ENCODE peak calls at places on chromosome 16, in nine cellular contexts. E is PC-9, B is cardiac muscle cell, O is endothelial cell of umbilical vein, I is GM06990, Q is kidney epithelial cell, V is fibroblast of lung, H is neural progenitor cell, N is A549. L is an unnamed sample.

GRCh38 chr16:1944612-1945199 is 1.7 kb upstream of the MSRB1 start:
- DNase-seq in I (no peak), E (no peak), N (no peak), B (no peak), H (no peak), O (no peak), V (no peak), Q (no peak), L (no peak)

GRCh38 chr16:19295393-19295792 is 9.9 kb downstream of the CLEC19A start:
- DNase-seq in E (no peak), B (no peak), O (no peak), N (no peak), I (peak; percentile 7), V (no peak), H (no peak), Q (no peak), L (no peak)

GRCh38 chr16:21101631-21102420 is 48.8 kb downstream of the DNAH3 start:
- DNase-seq in O (no peak), Q (no peak), H (peak; percentile 54), V (peak; percentile 36), I (no peak), B (peak; percentile 53), N (peak; percentile 50), E (no peak), L (no peak)

GRCh38 chr16:75238853-75239371 is 12.5 kb downstream of the BCAR1 start:
- DNase-seq in O (no peak), H (no peak), B (no peak), I (no peak), N (no peak), E (no peak), V (peak; percentile 31), Q (no peak), L (no peak)

GRCh38 chr16:31528726-31529397 is 1.2 kb downstream of the AHSP start:
- DNase-seq in E (no peak), I (no peak), V (no peak), N (no peak), O (no peak), B (peak; percentile 73), H (no peak), Q (no peak), L (peak; percentile 9)

GRCh38 chr16:58024673-58025350 is 742 bp upstream of the MMP15 start:
- DNase-seq in B (peak; percentile 25), O (no peak), V (peak; percentile 7), N (no peak), H (peak; percentile 70), Q (no peak), I (peak; percentile 54), E (peak; percentile 79), L (no peak)

GRCh38 chr16:24430937-24431760 is 108.2 kb upstream of the RBBP6 start:
- DNase-seq in O (no peak), H (no peak), E (no peak), Q (no peak), B (no peak), I (peak; percentile 17), N (peak; percentile 35), V (no peak), L (no peak)

GRCh38 chr16:12265168-12265567 is 288.6 kb downstream of the SNX29 start:
- DNase-seq in I (no peak), B (no peak), O (no peak), N (no peak), E (no peak), Q (no peak), V (no peak), H (no peak), L (no peak)

GRCh38 chr16:79618712-79619050 is 18.1 kb upstream of the MAF start:
- DNase-seq in O (no peak), Q (no peak), E (no peak), I (no peak), H (no peak), V (no peak), N (no peak), B (no peak), L (no peak)

GRCh38 chr16:16100631-16101030 is 122.7 kb downstream of the ABCC6 start:
- DNase-seq in O (peak; percentile 20), I (no peak), N (no peak), B (no peak), E (no peak), H (no peak), Q (no peak), V (no peak), L (no peak)

GRCh38 chr16:82671743-82672142 is 45.0 kb downstream of the CDH13 start:
- DNase-seq in O (no peak), N (no peak), H (peak; percentile 8), I (no peak), Q (no peak), V (no peak), B (no peak), E (no peak), L (no peak)

DNA sequence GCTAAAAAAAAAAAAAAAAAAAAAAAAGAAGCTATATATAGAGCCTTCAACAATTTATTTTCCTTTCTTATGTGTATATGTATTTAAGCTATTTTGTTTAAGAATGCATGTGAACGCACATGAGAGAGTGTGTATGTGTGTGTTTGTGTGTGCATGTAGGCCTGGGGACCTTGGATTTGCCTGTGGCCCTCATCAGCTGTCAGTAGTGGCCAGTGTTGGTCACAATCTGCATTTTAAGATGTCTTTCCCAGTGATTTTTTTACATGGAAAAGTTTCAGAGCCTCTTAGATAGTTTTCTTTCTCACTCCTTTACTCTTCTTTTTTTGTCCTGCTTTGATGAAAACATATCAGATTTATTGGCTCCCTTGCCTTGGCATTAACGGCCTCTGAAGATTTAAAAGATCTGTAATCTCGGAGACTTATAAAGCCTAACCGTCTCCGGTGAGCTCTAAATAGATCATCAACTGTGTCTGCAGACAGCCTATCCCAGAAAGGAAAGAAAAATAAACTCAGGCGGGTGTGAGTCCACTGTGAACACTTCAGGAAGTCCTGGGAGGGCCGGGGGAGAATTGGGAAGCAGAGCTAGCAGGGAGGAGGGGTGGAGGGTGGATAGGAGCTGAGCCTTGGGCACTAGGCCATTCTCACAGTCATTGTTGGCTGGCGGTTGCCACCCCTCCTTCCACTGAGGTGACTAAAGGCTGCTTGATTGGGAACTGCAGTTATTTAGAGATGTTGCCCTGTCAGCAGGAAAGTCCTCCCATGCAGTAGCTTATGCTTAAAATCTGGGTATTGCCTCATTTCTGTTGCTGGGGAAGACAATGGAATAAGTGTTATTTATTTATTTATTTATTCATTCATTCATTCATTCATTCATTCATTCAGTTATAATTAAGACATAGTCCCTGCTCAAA is 86.8 kb downstream of the WWP2 start:
- DNase-seq in N (no peak), I (no peak), E (no peak), O (peak; percentile 94), V (peak; percentile 95), Q (peak; percentile 45), H (no peak), B (peak; percentile 91), L (peak; percentile 76)
- TF ChIP-seq CTCF in N (no peak), I (no peak), E (no peak), O (no peak), V (peak; percentile 27), Q (peak; percentile 12), H (no peak), B (peak; percentile 4), L (peak; percentile 17)

DNA sequence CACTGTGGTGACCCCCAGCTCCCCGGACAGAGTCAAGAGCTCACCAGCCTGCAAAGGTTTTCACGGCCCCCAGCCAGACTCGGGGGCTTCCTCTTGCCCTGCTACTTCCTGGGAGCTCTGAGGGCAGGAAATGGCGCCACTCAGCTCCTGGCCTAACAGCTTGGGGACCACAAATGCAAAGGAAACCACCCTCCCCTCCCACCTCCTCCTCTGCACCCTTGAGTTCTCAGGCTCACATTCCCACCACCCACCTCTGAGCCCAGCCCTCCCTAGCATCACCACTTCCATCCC is 373 bp upstream of the SPN start:
- DNase-seq in H (no peak), B (no peak), I (peak; percentile 78), E (no peak), Q (no peak), V (no peak), O (no peak), N (no peak), L (no peak)
- H3K4me3 ChIP-seq in H (no peak overlapping the region), B (no peak overlapping the region), I (peak overlapping the region; percentile 98), E (no peak overlapping the region), Q (no peak overlapping the region), V (no peak overlapping the region), O (no peak overlapping the region), N (no peak overlapping the region), L (no peak overlapping the region)

GRCh38 chr16:83714286-83714685 is 93.5 kb upstream of the HSBP1 start:
- DNase-seq in N (no peak), I (no peak), O (no peak), E (no peak), H (no peak), V (no peak), Q (no peak), B (no peak), L (no peak)

GRCh38 chr16:83717308-83717707 is 90.5 kb upstream of the HSBP1 start:
- DNase-seq in N (no peak), B (no peak), Q (no peak), V (no peak), O (no peak), E (no peak), H (peak; percentile 57), I (no peak), L (no peak)

GRCh38 chr16:83713597-83713996 is 94.2 kb upstream of the HSBP1 start:
- DNase-seq in Q (no peak), N (peak; percentile 12), I (no peak), O (no peak), H (no peak), V (no peak), E (no peak), B (no peak), L (no peak)

GRCh38 chr16:83717814-83718213 is 90.0 kb upstream of the HSBP1 start:
- DNase-seq in E (no peak), Q (no peak), B (peak; percentile 36), I (no peak), O (peak; percentile 36), V (no peak), H (no peak), N (no peak), L (no peak)

GRCh38 chr16:83715217-83715920 is 92.4 kb upstream of the HSBP1 start:
- DNase-seq in I (no peak), N (no peak), H (no peak), Q (no peak), V (no peak), O (peak; percentile 28), E (no peak), B (no peak), L (no peak)
- TF ChIP-seq CTCF in I (no peak), N (no peak), H (no peak), Q (no peak), V (no peak), O (no peak), E (no peak), B (no peak), L (no peak)

GRCh38 chr16:88784074-88784855 is 755 bp downstream of the PIEZO1 start:
- DNase-seq in B (peak; percentile 88), E (peak; percentile 67), Q (no peak), N (peak; percentile 83), O (peak; percentile 65), V (peak; percentile 85), I (peak; percentile 63), H (peak; percentile 86), L (no peak)

GRCh38 chr16:88784856-88785105 is 239 bp downstream of the PIEZO1 start:
- DNase-seq in Q (no peak), I (no peak), V (no peak), E (no peak), H (no peak), N (no peak), B (no peak), O (no peak), L (no peak)

GRCh38 chr16:88783391-88784073 is 1.5 kb downstream of the PIEZO1 start:
- DNase-seq in N (no peak), Q (no peak), E (no peak), I (no peak), V (peak; percentile 47), H (no peak), B (peak; percentile 45), O (peak; percentile 83), L (no peak)

GRCh38 chr16:88781140-88782077 is 3.6 kb downstream of the PIEZO1 start:
- DNase-seq in H (no peak), Q (no peak), O (no peak), B (no peak), E (no peak), V (no peak), N (no peak), I (peak; percentile 76), L (no peak)

GRCh38 chr16:88782454-88783390 is 2.3 kb downstream of the PIEZO1 start:
- DNase-seq in V (peak; percentile 75), H (no peak), E (peak; percentile 86), I (peak; percentile 62), Q (no peak), N (no peak), O (peak; percentile 47), B (peak; percentile 27), L (no peak)
- H3K4me3 ChIP-seq in V (peak overlapping the region; percentile 83), H (no peak overlapping the region), E (peak overlapping the region; percentile 71), I (peak overlapping the region; percentile 72), Q (peak overlapping the region; percentile 9), N (peak overlapping the region; percentile 99), O (peak overlapping the region; percentile 93), B (no peak overlapping the region), L (peak overlapping the region; percentile 75)

L was measured in AG04449.